ENCODE peak calls at places on chromosomes 5 and 9, in ten cellular contexts. One of them, this sample, is unnamed.

GRCh38 chr9:123568691-123569342 is 212.8 kb downstream of the CRB2 start:
- DNase-seq in GM12865: no peak
- DNase-seq in iris pigment epithelial cell: peak
- DNase-seq in Ammon's horn: peak
- DNase-seq in activated T-helper 1 cell treated with anti-CD3 and anti-CD28 coated beads, Interleukin-2, amount 50 U/mL, for 16 hours: no peak
- DNase-seq in heart left ventricle: peak
- DNase-seq in Daoy: peak
- DNase-seq in stimulated activated CD8-positive, alpha-beta memory T cell treated with anti-CD3 and anti-CD28 coated beads, Interleukin-2, amount 100 ng/mL, for 1 hour: no peak
- DNase-seq in activated CD8-positive, alpha-beta memory T cell treated with anti-CD3 and anti-CD28 coated beads, Interleukin-2, amount 50 U/mL, for 48 hours: no peak
- DNase-seq in ACHN: no peak
- DNase-seq in this sample: no peak

GRCh38 chr5:167049771-167050567 is 1241.5 kb upstream of the WWC1 start:
- DNase-seq in heart left ventricle: no peak
- DNase-seq in activated T-helper 1 cell treated with anti-CD3 and anti-CD28 coated beads, Interleukin-2, amount 50 U/mL, for 16 hours: no peak
- DNase-seq in activated CD8-positive, alpha-beta memory T cell treated with anti-CD3 and anti-CD28 coated beads, Interleukin-2, amount 50 U/mL, for 48 hours: no peak
- DNase-seq in iris pigment epithelial cell: no peak
- DNase-seq in Daoy: peak
- DNase-seq in stimulated activated CD8-positive, alpha-beta memory T cell treated with anti-CD3 and anti-CD28 coated beads, Interleukin-2, amount 100 ng/mL, for 1 hour: no peak
- DNase-seq in GM12865: no peak
- DNase-seq in Ammon's horn: no peak
- DNase-seq in ACHN: no peak
- DNase-seq in this sample: no peak

GRCh38 chr5:135126688-135127603 is 92.9 kb upstream of the PITX1 start:
- DNase-seq in iris pigment epithelial cell: no peak
- DNase-seq in activated T-helper 1 cell treated with anti-CD3 and anti-CD28 coated beads, Interleukin-2, amount 50 U/mL, for 16 hours: no peak
- DNase-seq in Ammon's horn: no peak
- DNase-seq in heart left ventricle: no peak
- DNase-seq in GM12865: no peak
- DNase-seq in stimulated activated CD8-positive, alpha-beta memory T cell treated with anti-CD3 and anti-CD28 coated beads, Interleukin-2, amount 100 ng/mL, for 1 hour: no peak
- DNase-seq in activated CD8-positive, alpha-beta memory T cell treated with anti-CD3 and anti-CD28 coated beads, Interleukin-2, amount 50 U/mL, for 48 hours: no peak
- DNase-seq in ACHN: peak
- DNase-seq in Daoy: no peak
- DNase-seq in this sample: no peak

GRCh38 chr9:25830381-25830780 is 152.1 kb upstream of the TUSC1 start:
- DNase-seq in Ammon's horn: no peak
- DNase-seq in iris pigment epithelial cell: no peak
- DNase-seq in activated CD8-positive, alpha-beta memory T cell treated with anti-CD3 and anti-CD28 coated beads, Interleukin-2, amount 50 U/mL, for 48 hours: no peak
- DNase-seq in Daoy: no peak
- DNase-seq in GM12865: no peak
- DNase-seq in heart left ventricle: no peak
- DNase-seq in ACHN: no peak
- DNase-seq in activated T-helper 1 cell treated with anti-CD3 and anti-CD28 coated beads, Interleukin-2, amount 50 U/mL, for 16 hours: no peak
- DNase-seq in stimulated activated CD8-positive, alpha-beta memory T cell treated with anti-CD3 and anti-CD28 coated beads, Interleukin-2, amount 100 ng/mL, for 1 hour: no peak
- DNase-seq in this sample: no peak

GRCh38 chr5:36417221-36417620 is 115.5 kb upstream of the RANBP3L start:
- DNase-seq in heart left ventricle: no peak
- DNase-seq in activated CD8-positive, alpha-beta memory T cell treated with anti-CD3 and anti-CD28 coated beads, Interleukin-2, amount 50 U/mL, for 48 hours: no peak
- DNase-seq in Ammon's horn: no peak
- DNase-seq in ACHN: no peak
- DNase-seq in stimulated activated CD8-positive, alpha-beta memory T cell treated with anti-CD3 and anti-CD28 coated beads, Interleukin-2, amount 100 ng/mL, for 1 hour: no peak
- DNase-seq in iris pigment epithelial cell: no peak
- DNase-seq in GM12865: no peak
- DNase-seq in activated T-helper 1 cell treated with anti-CD3 and anti-CD28 coated beads, Interleukin-2, amount 50 U/mL, for 16 hours: no peak
- DNase-seq in Daoy: no peak
- DNase-seq in this sample: no peak

GRCh38 chr9:135848341-135849047 is 58.9 kb downstream of the CAMSAP1 start:
- DNase-seq in ACHN: no peak
- DNase-seq in Ammon's horn: no peak
- DNase-seq in Daoy: no peak
- DNase-seq in stimulated activated CD8-positive, alpha-beta memory T cell treated with anti-CD3 and anti-CD28 coated beads, Interleukin-2, amount 100 ng/mL, for 1 hour: no peak
- DNase-seq in activated T-helper 1 cell treated with anti-CD3 and anti-CD28 coated beads, Interleukin-2, amount 50 U/mL, for 16 hours: no peak
- DNase-seq in heart left ventricle: no peak
- DNase-seq in iris pigment epithelial cell: no peak
- DNase-seq in GM12865: no peak
- DNase-seq in activated CD8-positive, alpha-beta memory T cell treated with anti-CD3 and anti-CD28 coated beads, Interleukin-2, amount 50 U/mL, for 48 hours: no peak
- DNase-seq in this sample: no peak

GRCh38 chr9:102101723-102102122 is 363.3 kb upstream of the GRIN3A start:
- DNase-seq in ACHN: no peak
- DNase-seq in GM12865: no peak
- DNase-seq in iris pigment epithelial cell: peak
- DNase-seq in heart left ventricle: no peak
- DNase-seq in activated CD8-positive, alpha-beta memory T cell treated with anti-CD3 and anti-CD28 coated beads, Interleukin-2, amount 50 U/mL, for 48 hours: no peak
- DNase-seq in stimulated activated CD8-positive, alpha-beta memory T cell treated with anti-CD3 and anti-CD28 coated beads, Interleukin-2, amount 100 ng/mL, for 1 hour: no peak
- DNase-seq in Daoy: no peak
- DNase-seq in Ammon's horn: no peak
- DNase-seq in activated T-helper 1 cell treated with anti-CD3 and anti-CD28 coated beads, Interleukin-2, amount 50 U/mL, for 16 hours: no peak
- DNase-seq in this sample: no peak

GRCh38 chr9:108049026-108049591 is 559.5 kb upstream of the KLF4 start:
- DNase-seq in stimulated activated CD8-positive, alpha-beta memory T cell treated with anti-CD3 and anti-CD28 coated beads, Interleukin-2, amount 100 ng/mL, for 1 hour: no peak
- DNase-seq in Daoy: peak
- DNase-seq in ACHN: peak
- DNase-seq in Ammon's horn: no peak
- DNase-seq in activated T-helper 1 cell treated with anti-CD3 and anti-CD28 coated beads, Interleukin-2, amount 50 U/mL, for 16 hours: no peak
- DNase-seq in GM12865: no peak
- DNase-seq in heart left ventricle: no peak
- DNase-seq in iris pigment epithelial cell: peak
- DNase-seq in activated CD8-positive, alpha-beta memory T cell treated with anti-CD3 and anti-CD28 coated beads, Interleukin-2, amount 50 U/mL, for 48 hours: no peak
- DNase-seq in this sample: no peak

GRCh38 chr9:19049872-19050636 is 827 bp downstream of the RRAGA start:
- DNase-seq in ACHN: peak
- DNase-seq in heart left ventricle: peak
- DNase-seq in activated CD8-positive, alpha-beta memory T cell treated with anti-CD3 and anti-CD28 coated beads, Interleukin-2, amount 50 U/mL, for 48 hours: no peak
- DNase-seq in GM12865: peak
- DNase-seq in Daoy: peak
- DNase-seq in activated T-helper 1 cell treated with anti-CD3 and anti-CD28 coated beads, Interleukin-2, amount 50 U/mL, for 16 hours: no peak
- DNase-seq in iris pigment epithelial cell: peak
- DNase-seq in Ammon's horn: peak
- DNase-seq in stimulated activated CD8-positive, alpha-beta memory T cell treated with anti-CD3 and anti-CD28 coated beads, Interleukin-2, amount 100 ng/mL, for 1 hour: no peak
- DNase-seq in this sample: peak

GRCh38 chr5:123708074-123708806 is 196.3 kb downstream of the CSNK1G3 start:
- DNase-seq in GM12865: no peak
- DNase-seq in ACHN: no peak
- DNase-seq in Ammon's horn: no peak
- DNase-seq in iris pigment epithelial cell: peak
- DNase-seq in activated CD8-positive, alpha-beta memory T cell treated with anti-CD3 and anti-CD28 coated beads, Interleukin-2, amount 50 U/mL, for 48 hours: no peak
- DNase-seq in stimulated activated CD8-positive, alpha-beta memory T cell treated with anti-CD3 and anti-CD28 coated beads, Interleukin-2, amount 100 ng/mL, for 1 hour: no peak
- DNase-seq in heart left ventricle: no peak
- DNase-seq in Daoy: peak
- DNase-seq in activated T-helper 1 cell treated with anti-CD3 and anti-CD28 coated beads, Interleukin-2, amount 50 U/mL, for 16 hours: no peak
- DNase-seq in this sample: no peak